ENCODE peak calls at places on chromosomes 12 and 14, in four cellular contexts. T, M, X and H are unnamed samples.

GRCh38 chr12:110379201-110379600 is 24.3 kb downstream of the ANAPC7 start:
- DNase-seq in T (no peak), X (no peak), M (no peak), H (no peak)

GRCh38 chr12:47832263-47832933 is 12.7 kb upstream of the HDAC7 start:
- DNase-seq in X (no peak), M (no peak), T (no peak), H (no peak)

GRCh38 chr12:95336387-95337067 is 118.9 kb downstream of the VEZT start:
- DNase-seq in T (no peak), M (peak; percentile 83), X (peak; percentile 31), H (peak; percentile 90)

GRCh38 chr12:54581412-54581811 is 7.0 kb downstream of the PPP1R1A start:
- DNase-seq in T (no peak), X (no peak), M (no peak), H (no peak)

GRCh38 chr12:75984577-75985182 is 46.9 kb downstream of the PHLDA1 start:
- DNase-seq in M (no peak), T (no peak), X (no peak), H (no peak)

GRCh38 chr12:53174881-53175491 is 5.5 kb upstream of the ZNF740 start:
- DNase-seq in T (no peak), X (no peak), M (no peak), H (no peak)

GRCh38 chr12:4449862-4450222 is 4.2 kb upstream of the FGF6 start:
- DNase-seq in T (no peak), X (no peak), M (no peak), H (peak; percentile 67)

GRCh38 chr14:61406198-61406597 is 84.8 kb downstream of the PRKCH start:
- DNase-seq in X (no peak), T (no peak), M (no peak), H (no peak)

GRCh38 chr12:69239922-69240624 is 704 bp downstream of the CPSF6 start:
- DNase-seq in M (peak; percentile 25), X (peak; percentile 34), T (no peak), H (peak; percentile 84)

GRCh38 chr12:78571953-78572352 is 292.6 kb upstream of the SYT1 start:
- DNase-seq in T (no peak), M (no peak), X (no peak), H (no peak)

GRCh38 chr12:8145754-8146415 is 10.9 kb upstream of the ZNF705A start:
- DNase-seq in M (peak; percentile 24), X (no peak), T (no peak), H (no peak)

GRCh38 chr14:52563120-52563519 is 10.5 kb downstream of the GPR137C start:
- DNase-seq in T (no peak), M (no peak), X (no peak), H (no peak)

GRCh38 chr12:46221255-46222128 is 47.4 kb downstream of the SLC38A1 start:
- DNase-seq in M (no peak), T (no peak), X (no peak), H (no peak)

GRCh38 chr12:63918788-63919300 is 74.3 kb downstream of the SRGAP1 start:
- DNase-seq in X (no peak), T (no peak), M (no peak), H (no peak)

GRCh38 chr14:38174721-38175120 is 33.0 kb upstream of the SSTR1 start:
- DNase-seq in X (no peak), M (no peak), T (no peak), H (no peak)

GRCh38 chr12:111444706-111445310 is 39.1 kb downstream of the SH2B3 start:
- DNase-seq in M (peak; percentile 34), T (peak; percentile 85), X (peak; percentile 14), H (peak; percentile 42)
- TF ChIP-seq CTCF in M (no peak), T (no peak), X (no peak), H (no peak)

DNA sequence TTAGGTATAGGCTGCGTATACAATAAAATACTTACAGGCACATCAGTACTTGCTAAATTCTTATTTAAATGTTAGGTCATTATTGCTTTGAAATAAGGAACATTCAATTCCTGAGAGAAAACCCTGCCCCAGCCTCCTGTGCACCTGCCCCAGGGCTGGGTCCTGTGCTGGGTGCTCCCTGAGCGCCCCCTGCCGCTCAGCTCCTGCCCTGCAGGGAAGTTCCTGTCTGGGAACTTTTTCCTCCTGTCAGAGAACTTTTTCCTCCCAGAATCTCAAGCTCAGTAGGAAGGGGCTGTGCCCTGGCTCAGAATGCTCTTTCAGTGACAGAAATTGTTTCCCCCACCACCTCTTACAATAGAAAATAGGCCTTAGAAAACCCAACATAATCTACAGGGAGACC is 751.1 kb downstream of the TMEM121 start:
- DNase-seq in X (no peak), T (no peak), M (no peak), H (no peak)
- TF ChIP-seq CTCF in X (no peak), T (peak; percentile 53), M (no peak), H (no peak)

GRCh38 chr12:18394742-18395141 is 133.4 kb downstream of the PIK3C2G start:
- DNase-seq in T (no peak), X (no peak), M (no peak), H (no peak)
- TF ChIP-seq CTCF in T (no peak), X (no peak), M (no peak), H (no peak)

DNA sequence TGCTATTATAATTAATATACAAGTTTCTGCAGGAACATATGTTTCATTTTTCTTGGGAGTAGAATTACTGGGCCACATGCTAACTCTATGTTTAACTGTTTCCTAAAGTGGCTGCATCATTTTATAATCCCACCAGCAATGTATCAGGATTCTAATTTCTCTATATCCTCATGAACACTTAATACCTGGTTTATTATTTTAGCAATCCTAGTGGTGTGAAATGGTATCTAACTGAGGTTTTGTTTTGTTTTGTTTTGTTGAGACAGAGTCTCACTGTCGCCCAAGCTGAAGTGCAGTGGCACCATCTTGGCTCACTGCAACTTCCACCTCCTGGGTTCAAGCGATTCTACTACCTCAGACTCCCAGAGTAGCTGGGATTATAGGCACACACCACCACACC is 6.5 kb downstream of the SPTLC2 start:
- DNase-seq in X (no peak), T (no peak), M (no peak), H (no peak)
- TF ChIP-seq CTCF in X (peak; percentile 8), T (no peak), M (no peak), H (no peak)

DNA sequence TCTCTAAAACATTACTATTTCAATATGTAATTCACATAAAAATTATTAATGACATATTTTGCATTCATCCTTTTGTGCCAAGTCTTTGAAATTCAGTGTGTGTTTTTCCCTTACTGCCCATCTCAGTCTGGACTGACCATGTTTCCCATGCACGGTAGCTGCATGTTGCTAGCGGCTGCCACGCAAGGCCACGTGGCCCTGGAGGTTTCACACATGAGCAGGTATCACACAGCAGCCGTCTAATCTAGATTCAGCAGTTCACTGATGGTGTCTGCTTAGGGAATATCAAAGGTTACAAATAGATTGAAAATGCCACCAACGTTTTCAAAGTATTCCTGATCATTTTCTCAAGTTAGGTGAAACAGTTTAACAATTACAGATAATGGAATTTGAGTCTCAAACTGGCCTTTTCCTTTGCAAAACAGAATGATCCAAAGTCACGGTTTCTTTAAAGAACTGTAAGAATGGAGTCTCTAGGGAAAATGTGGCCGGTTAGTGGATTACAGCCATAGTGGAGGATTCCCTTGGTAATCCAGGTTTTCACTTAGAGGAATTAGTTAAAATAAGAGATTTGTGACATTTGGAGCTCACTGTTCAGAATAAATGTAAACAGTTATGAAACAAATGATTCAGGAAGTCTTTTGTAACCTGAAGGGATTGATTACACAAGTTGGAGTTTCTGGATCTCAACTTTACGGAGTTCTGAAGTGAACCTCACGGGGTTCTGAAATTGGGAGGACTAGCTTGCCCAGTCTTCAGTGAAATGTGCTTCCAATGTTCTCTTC is 234.6 kb upstream of the FKBP4 start:
- DNase-seq in X (no peak), M (no peak), T (no peak), H (no peak)
- TF ChIP-seq CTCF in X (no peak), M (no peak), T (no peak), H (no peak)

DNA sequence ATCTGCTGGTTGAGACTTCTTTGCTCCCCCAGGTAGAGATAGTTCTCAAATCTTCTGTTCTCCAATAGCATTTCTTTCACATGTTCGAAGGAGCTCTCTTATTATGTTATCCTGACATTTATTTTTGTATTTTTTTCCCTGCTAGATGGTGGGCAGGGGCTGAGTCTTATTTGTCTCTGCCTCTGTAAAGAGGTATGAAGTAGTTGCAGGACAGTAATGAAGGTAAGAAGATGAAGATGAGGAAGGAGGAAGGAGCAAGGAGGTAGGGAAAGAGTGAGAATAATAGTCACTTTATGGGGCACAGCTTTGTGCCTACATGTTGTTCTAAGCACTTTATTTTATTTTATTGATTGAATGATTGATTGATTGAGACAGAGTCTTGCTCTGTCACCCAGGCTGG is 5.0 kb upstream of the CIROP start:
- DNase-seq in M (no peak), T (no peak), X (no peak), H (no peak)
- TF ChIP-seq CTCF in M (no peak), T (no peak), X (no peak), H (no peak)

GRCh38 chr12:116276433-116277216 is 868 bp downstream of the MED13L start:
- DNase-seq in X (peak; percentile 71), T (no peak), M (peak; percentile 73), H (peak; percentile 91)
- TF ChIP-seq CTCF in X (no peak), T (no peak), M (no peak), H (peak; percentile 17)

DNA sequence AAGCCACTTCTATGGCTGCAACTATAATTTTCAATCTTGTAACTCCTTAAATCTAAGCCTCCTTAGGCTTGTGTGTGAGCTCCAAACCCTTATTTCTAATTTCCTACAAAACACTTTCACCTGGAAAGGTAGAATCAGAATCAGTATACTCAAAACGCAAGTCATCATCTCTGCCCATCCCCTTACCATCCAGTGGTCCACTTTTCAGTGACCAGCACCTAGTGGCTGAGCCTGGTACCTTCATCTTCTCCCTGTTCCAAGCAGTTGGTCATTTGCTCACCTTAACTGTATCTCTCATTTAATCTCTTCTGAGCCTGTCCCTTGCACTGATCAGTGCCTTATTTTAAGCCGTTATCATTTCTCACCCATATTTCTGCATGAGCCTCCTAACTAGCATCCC is 107.9 kb downstream of the PPM1H start:
- DNase-seq in M (no peak), T (no peak), X (no peak), H (no peak)
- TF ChIP-seq CTCF in M (no peak), T (no peak), X (no peak), H (peak; percentile 14)

DNA sequence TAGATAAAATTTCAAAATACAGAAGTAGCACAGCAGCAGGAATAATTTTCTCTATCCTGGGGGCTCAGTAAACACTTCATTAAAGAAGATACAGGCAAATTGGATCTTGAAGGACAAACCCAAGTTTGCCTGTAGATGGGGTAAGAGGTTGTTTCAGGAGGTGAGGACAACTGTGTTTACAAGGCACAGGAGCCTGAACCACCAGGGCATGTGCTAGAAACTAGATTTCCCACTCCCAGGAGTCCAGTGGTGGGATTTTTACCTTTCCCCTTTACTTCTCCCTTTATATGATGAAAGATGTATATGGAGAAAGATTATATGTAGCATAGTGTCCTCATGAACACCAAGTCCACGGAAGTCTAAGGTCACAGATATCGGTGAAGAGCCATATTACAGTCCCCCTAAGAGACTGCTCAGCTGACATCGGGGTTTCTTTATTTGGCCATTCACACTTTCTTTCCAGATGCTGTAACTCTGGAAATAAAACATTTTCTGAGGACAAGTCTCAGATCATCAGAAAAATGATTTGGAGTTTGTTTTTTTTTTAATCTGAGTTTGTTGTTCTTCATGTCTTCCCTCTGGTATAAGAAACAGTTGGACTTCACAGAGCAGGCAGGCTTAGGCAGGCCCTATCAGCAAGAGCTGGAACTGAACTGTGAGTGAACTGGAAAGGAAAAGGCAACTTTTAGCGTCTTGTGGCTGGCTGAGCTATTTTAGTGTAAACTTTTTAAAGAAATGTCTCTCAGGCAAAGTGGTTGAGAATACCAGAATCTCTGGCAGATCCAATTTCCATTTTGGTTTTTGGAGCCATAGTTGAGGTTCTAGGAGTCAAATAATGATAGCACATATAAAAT is 8.0 kb upstream of the EVL start:
- DNase-seq in T (no peak), X (no peak), M (no peak), H (no peak)
- TF ChIP-seq CTCF in T (no peak), X (no peak), M (peak; percentile 39), H (peak; percentile 35)